ENCODE peak calls at places on chromosomes 4 and X, in eight cellular contexts. One of them, this sample, is unnamed.

GRCh38 chr4:169659736-169660670 is 39.6 kb downstream of the CLCN3 start:
- DNase-seq in effector CD4-positive, alpha-beta T cell: peak; percentile 61
- DNase-seq in SW 1271: peak; percentile 85
- DNase-seq in right lobe of liver: no peak
- DNase-seq in T-helper 1 cell: peak; percentile 12
- DNase-seq in fibroblast of the aortic adventitia: peak; percentile 99
- DNase-seq in erythroblast: peak; percentile 99
- DNase-seq in LoVo: peak; percentile 97
- DNase-seq in this sample: peak; percentile 99

GRCh38 chr4:153205028-153205648 is 895 bp downstream of the TRIM2 start:
- DNase-seq in effector CD4-positive, alpha-beta T cell: peak; percentile 28
- DNase-seq in SW 1271: no peak
- DNase-seq in right lobe of liver: no peak
- DNase-seq in T-helper 1 cell: peak; percentile 17
- DNase-seq in fibroblast of the aortic adventitia: no peak
- DNase-seq in erythroblast: no peak
- DNase-seq in LoVo: peak; percentile 90
- DNase-seq in this sample: peak; percentile 94

GRCh38 chr4:103365285-103365684 is 167.1 kb upstream of the CENPE start:
- DNase-seq in effector CD4-positive, alpha-beta T cell: no peak
- DNase-seq in SW 1271: no peak
- DNase-seq in right lobe of liver: no peak
- DNase-seq in T-helper 1 cell: no peak
- DNase-seq in fibroblast of the aortic adventitia: no peak
- DNase-seq in erythroblast: no peak
- DNase-seq in LoVo: no peak
- DNase-seq in this sample: no peak

GRCh38 chr4:58849026-58849425 is 1738.8 kb upstream of the IGFBP7 start:
- DNase-seq in effector CD4-positive, alpha-beta T cell: no peak
- DNase-seq in SW 1271: no peak
- DNase-seq in right lobe of liver: no peak
- DNase-seq in T-helper 1 cell: no peak
- DNase-seq in fibroblast of the aortic adventitia: no peak
- DNase-seq in erythroblast: no peak
- DNase-seq in LoVo: no peak
- DNase-seq in this sample: no peak

GRCh38 chr4:67131224-67131623 is 414.1 kb downstream of the CENPC start:
- DNase-seq in effector CD4-positive, alpha-beta T cell: no peak
- DNase-seq in SW 1271: no peak
- DNase-seq in right lobe of liver: no peak
- DNase-seq in T-helper 1 cell: no peak
- DNase-seq in fibroblast of the aortic adventitia: no peak
- DNase-seq in erythroblast: no peak
- DNase-seq in LoVo: no peak
- DNase-seq in this sample: no peak

GRCh38 chr4:151730003-151730559 is 30.7 kb downstream of the GATB start:
- DNase-seq in effector CD4-positive, alpha-beta T cell: no peak
- DNase-seq in SW 1271: no peak
- DNase-seq in right lobe of liver: no peak
- DNase-seq in T-helper 1 cell: no peak
- DNase-seq in fibroblast of the aortic adventitia: no peak
- DNase-seq in erythroblast: no peak
- DNase-seq in LoVo: peak; percentile 84
- DNase-seq in this sample: peak; percentile 72

GRCh38 chr4:169330811-169331210 is 60.1 kb upstream of the SH3RF1 start:
- DNase-seq in effector CD4-positive, alpha-beta T cell: no peak
- DNase-seq in SW 1271: no peak
- DNase-seq in right lobe of liver: no peak
- DNase-seq in T-helper 1 cell: no peak
- DNase-seq in fibroblast of the aortic adventitia: no peak
- DNase-seq in erythroblast: no peak
- DNase-seq in LoVo: no peak
- DNase-seq in this sample: peak; percentile 64

GRCh38 chrX:149757206-149758067 is 16.4 kb upstream of the HSFX1 start:
- DNase-seq in effector CD4-positive, alpha-beta T cell: no peak
- DNase-seq in SW 1271: no peak
- DNase-seq in right lobe of liver: no peak
- DNase-seq in T-helper 1 cell: no peak
- DNase-seq in fibroblast of the aortic adventitia: no peak
- DNase-seq in erythroblast: no peak
- DNase-seq in LoVo: no peak
- DNase-seq in this sample: no peak

GRCh38 chr4:68451246-68452211 is 4.3 kb downstream of the TMPRSS11E start:
- DNase-seq in effector CD4-positive, alpha-beta T cell: no peak
- DNase-seq in SW 1271: no peak
- DNase-seq in right lobe of liver: no peak
- DNase-seq in T-helper 1 cell: no peak
- DNase-seq in fibroblast of the aortic adventitia: peak; percentile 2
- DNase-seq in erythroblast: no peak
- DNase-seq in LoVo: no peak
- DNase-seq in this sample: no peak

GRCh38 chr4:60605651-60606354 is 594.3 kb upstream of the ADGRL3 start:
- DNase-seq in effector CD4-positive, alpha-beta T cell: no peak
- DNase-seq in SW 1271: no peak
- DNase-seq in right lobe of liver: no peak
- DNase-seq in T-helper 1 cell: no peak
- DNase-seq in fibroblast of the aortic adventitia: peak; percentile 75
- DNase-seq in erythroblast: no peak
- DNase-seq in LoVo: no peak
- DNase-seq in this sample: no peak

GRCh38 chrX:130714665-130715064 is 188.3 kb downstream of the ENOX2 start:
- DNase-seq in effector CD4-positive, alpha-beta T cell: no peak
- DNase-seq in SW 1271: no peak
- DNase-seq in right lobe of liver: no peak
- DNase-seq in T-helper 1 cell: no peak
- DNase-seq in fibroblast of the aortic adventitia: no peak
- DNase-seq in erythroblast: no peak
- DNase-seq in LoVo: no peak
- DNase-seq in this sample: no peak

GRCh38 chr4:72809208-72809607 is 240.2 kb upstream of the ADAMTS3 start:
- DNase-seq in effector CD4-positive, alpha-beta T cell: no peak
- DNase-seq in SW 1271: no peak
- DNase-seq in right lobe of liver: no peak
- DNase-seq in T-helper 1 cell: no peak
- DNase-seq in fibroblast of the aortic adventitia: no peak
- DNase-seq in erythroblast: no peak
- DNase-seq in LoVo: no peak
- DNase-seq in this sample: no peak

GRCh38 chrX:386239-386767 is 404 bp downstream of the PPP2R3B start:
- DNase-seq in effector CD4-positive, alpha-beta T cell: no peak
- DNase-seq in SW 1271: no peak
- DNase-seq in right lobe of liver: no peak
- DNase-seq in T-helper 1 cell: no peak
- DNase-seq in fibroblast of the aortic adventitia: no peak
- DNase-seq in erythroblast: no peak
- DNase-seq in LoVo: no peak
- DNase-seq in this sample: peak; percentile 2

GRCh38 chr4:74874785-74875367 is 58.0 kb upstream of the PARM1 start:
- DNase-seq in effector CD4-positive, alpha-beta T cell: no peak
- DNase-seq in SW 1271: peak; percentile 1
- DNase-seq in right lobe of liver: peak; percentile 47
- DNase-seq in T-helper 1 cell: no peak
- DNase-seq in fibroblast of the aortic adventitia: peak; percentile 87
- DNase-seq in erythroblast: peak; percentile 58
- DNase-seq in LoVo: peak; percentile 79
- DNase-seq in this sample: peak; percentile 75

GRCh38 chr4:71186257-71186565 is 152.6 kb upstream of the SLC4A4 start:
- DNase-seq in effector CD4-positive, alpha-beta T cell: no peak
- DNase-seq in SW 1271: no peak
- DNase-seq in right lobe of liver: no peak
- DNase-seq in T-helper 1 cell: no peak
- DNase-seq in fibroblast of the aortic adventitia: no peak
- DNase-seq in erythroblast: no peak
- DNase-seq in LoVo: no peak
- DNase-seq in this sample: no peak

GRCh38 chrX:17046478-17047097 is 100.1 kb downstream of the REPS2 start:
- DNase-seq in effector CD4-positive, alpha-beta T cell: peak; percentile 13
- DNase-seq in SW 1271: no peak
- DNase-seq in right lobe of liver: peak; percentile 52
- DNase-seq in T-helper 1 cell: no peak
- DNase-seq in fibroblast of the aortic adventitia: peak; percentile 83
- DNase-seq in erythroblast: peak; percentile 69
- DNase-seq in LoVo: peak; percentile 58
- DNase-seq in this sample: peak; percentile 71

GRCh38 chrX:44428989-44429627 is 85.6 kb upstream of the EFHC2 start:
- DNase-seq in effector CD4-positive, alpha-beta T cell: no peak
- DNase-seq in SW 1271: no peak
- DNase-seq in right lobe of liver: no peak
- DNase-seq in T-helper 1 cell: no peak
- DNase-seq in fibroblast of the aortic adventitia: no peak
- DNase-seq in erythroblast: no peak
- DNase-seq in LoVo: peak; percentile 31
- DNase-seq in this sample: peak; percentile 85

GRCh38 chrX:71565634-71566033 is 12.6 kb upstream of the GCNA start:
- DNase-seq in effector CD4-positive, alpha-beta T cell: no peak
- DNase-seq in SW 1271: no peak
- DNase-seq in right lobe of liver: no peak
- DNase-seq in T-helper 1 cell: no peak
- DNase-seq in fibroblast of the aortic adventitia: peak; percentile 30
- DNase-seq in erythroblast: peak; percentile 90
- DNase-seq in LoVo: no peak
- DNase-seq in this sample: no peak

GRCh38 chrX:118904218-118904617 is 70.2 kb upstream of the LONRF3 start:
- DNase-seq in effector CD4-positive, alpha-beta T cell: no peak
- DNase-seq in SW 1271: no peak
- DNase-seq in right lobe of liver: no peak
- DNase-seq in T-helper 1 cell: no peak
- DNase-seq in fibroblast of the aortic adventitia: no peak
- DNase-seq in erythroblast: no peak
- DNase-seq in LoVo: no peak
- DNase-seq in this sample: no peak

This sample was measured in small intestine.